ENCODE peak calls at places on chromosomes 2 and 18, in nine cellular contexts. One of them, this sample, is unnamed.

GRCh38 chr2:19801367-19802087 is 100.3 kb downstream of the TTC32 start:
- DNase-seq in NCI-H1092: no peak
- DNase-seq in heart left ventricle: peak; percentile 90
- DNase-seq in EH: peak; percentile 98
- DNase-seq in amniotic epithelial cell: peak; percentile 96
- DNase-seq in neuronal stem cell: no peak
- DNase-seq in germinal center: no peak
- DNase-seq in HCT116: peak; percentile 81
- DNase-seq in C1 segment of cervical spinal cord: no peak
- DNase-seq in this sample: no peak

GRCh38 chr2:225173909-225174308 is 131.6 kb upstream of the DOCK10 start:
- DNase-seq in NCI-H1092: peak; percentile 55
- DNase-seq in heart left ventricle: no peak
- DNase-seq in EH: no peak
- DNase-seq in amniotic epithelial cell: no peak
- DNase-seq in neuronal stem cell: peak; percentile 23
- DNase-seq in germinal center: no peak
- DNase-seq in HCT116: no peak
- DNase-seq in C1 segment of cervical spinal cord: no peak
- DNase-seq in this sample: no peak

GRCh38 chr2:157158111-157158510 is 99.4 kb upstream of the GALNT5 start:
- DNase-seq in NCI-H1092: no peak
- DNase-seq in heart left ventricle: no peak
- DNase-seq in EH: peak; percentile 51
- DNase-seq in amniotic epithelial cell: peak; percentile 75
- DNase-seq in neuronal stem cell: no peak
- DNase-seq in germinal center: no peak
- DNase-seq in HCT116: no peak
- DNase-seq in C1 segment of cervical spinal cord: no peak
- DNase-seq in this sample: no peak

GRCh38 chr2:62304429-62305417 is 108.8 kb downstream of the B3GNT2 start:
- DNase-seq in NCI-H1092: no peak
- DNase-seq in heart left ventricle: peak; percentile 74
- DNase-seq in EH: peak; percentile 71
- DNase-seq in amniotic epithelial cell: peak; percentile 99
- DNase-seq in neuronal stem cell: no peak
- DNase-seq in germinal center: no peak
- DNase-seq in HCT116: peak; percentile 94
- DNase-seq in C1 segment of cervical spinal cord: no peak
- DNase-seq in this sample: peak; percentile 78

GRCh38 chr2:166148811-166149400 is 21.1 kb upstream of the SCN1A start:
- DNase-seq in NCI-H1092: no peak
- DNase-seq in heart left ventricle: no peak
- DNase-seq in EH: no peak
- DNase-seq in amniotic epithelial cell: no peak
- DNase-seq in neuronal stem cell: no peak
- DNase-seq in germinal center: no peak
- DNase-seq in HCT116: no peak
- DNase-seq in C1 segment of cervical spinal cord: no peak
- DNase-seq in this sample: no peak

GRCh38 chr18:51614033-51614432 is 416.6 kb upstream of the MEX3C start:
- DNase-seq in NCI-H1092: no peak
- DNase-seq in heart left ventricle: no peak
- DNase-seq in EH: no peak
- DNase-seq in amniotic epithelial cell: peak; percentile 90
- DNase-seq in neuronal stem cell: no peak
- DNase-seq in germinal center: no peak
- DNase-seq in HCT116: no peak
- DNase-seq in C1 segment of cervical spinal cord: no peak
- DNase-seq in this sample: no peak

GRCh38 chr2:61640406-61640805 is 102.2 kb upstream of the XPO1 start:
- DNase-seq in NCI-H1092: no peak
- DNase-seq in heart left ventricle: no peak
- DNase-seq in EH: peak; percentile 61
- DNase-seq in amniotic epithelial cell: no peak
- DNase-seq in neuronal stem cell: no peak
- DNase-seq in germinal center: no peak
- DNase-seq in HCT116: no peak
- DNase-seq in C1 segment of cervical spinal cord: no peak
- DNase-seq in this sample: no peak

GRCh38 chr2:434625-435024 is 146.7 kb upstream of the ALKAL2 start:
- DNase-seq in NCI-H1092: no peak
- DNase-seq in heart left ventricle: no peak
- DNase-seq in EH: no peak
- DNase-seq in amniotic epithelial cell: no peak
- DNase-seq in neuronal stem cell: no peak
- DNase-seq in germinal center: no peak
- DNase-seq in HCT116: no peak
- DNase-seq in C1 segment of cervical spinal cord: no peak
- DNase-seq in this sample: no peak

GRCh38 chr18:55355220-55355619 is 232.8 kb downstream of the TCF4 start:
- DNase-seq in NCI-H1092: no peak
- DNase-seq in heart left ventricle: no peak
- DNase-seq in EH: no peak
- DNase-seq in amniotic epithelial cell: no peak
- DNase-seq in neuronal stem cell: no peak
- DNase-seq in germinal center: no peak
- DNase-seq in HCT116: no peak
- DNase-seq in C1 segment of cervical spinal cord: no peak
- DNase-seq in this sample: no peak

GRCh38 chr18:12296087-12296403 is 12.0 kb upstream of the TUBB6 start:
- DNase-seq in NCI-H1092: no peak
- DNase-seq in heart left ventricle: no peak
- DNase-seq in EH: no peak
- DNase-seq in amniotic epithelial cell: peak; percentile 19
- DNase-seq in neuronal stem cell: no peak
- DNase-seq in germinal center: no peak
- DNase-seq in HCT116: no peak
- DNase-seq in C1 segment of cervical spinal cord: no peak
- DNase-seq in this sample: no peak

GRCh38 chr2:84830095-84830494 is 50.8 kb downstream of the TRABD2A start:
- DNase-seq in NCI-H1092: no peak
- DNase-seq in heart left ventricle: peak; percentile 73
- DNase-seq in EH: peak; percentile 50
- DNase-seq in amniotic epithelial cell: peak; percentile 71
- DNase-seq in neuronal stem cell: no peak
- DNase-seq in germinal center: no peak
- DNase-seq in HCT116: no peak
- DNase-seq in C1 segment of cervical spinal cord: no peak
- DNase-seq in this sample: no peak

GRCh38 chr2:94870392-94871225 is 621 bp upstream of the TEKT4 start:
- DNase-seq in NCI-H1092: no peak
- DNase-seq in heart left ventricle: no peak
- DNase-seq in EH: no peak
- DNase-seq in amniotic epithelial cell: no peak
- DNase-seq in neuronal stem cell: no peak
- DNase-seq in germinal center: no peak
- DNase-seq in HCT116: no peak
- DNase-seq in C1 segment of cervical spinal cord: no peak
- DNase-seq in this sample: peak; percentile 55

GRCh38 chr2:131155208-131155855 is 50.2 kb downstream of the PLEKHB2 start:
- DNase-seq in NCI-H1092: no peak
- DNase-seq in heart left ventricle: no peak
- DNase-seq in EH: no peak
- DNase-seq in amniotic epithelial cell: no peak
- DNase-seq in neuronal stem cell: no peak
- DNase-seq in germinal center: no peak
- DNase-seq in HCT116: no peak
- DNase-seq in C1 segment of cervical spinal cord: no peak
- DNase-seq in this sample: no peak

GRCh38 chr2:21043744-21044532 is at the start of gene APOB:
- DNase-seq in NCI-H1092: no peak
- DNase-seq in heart left ventricle: peak; percentile 61
- DNase-seq in EH: no peak
- DNase-seq in amniotic epithelial cell: no peak
- DNase-seq in neuronal stem cell: peak; percentile 33
- DNase-seq in germinal center: no peak
- DNase-seq in HCT116: no peak
- DNase-seq in C1 segment of cervical spinal cord: no peak
- DNase-seq in this sample: peak; percentile 0

GRCh38 chr2:202717598-202718310 is 83.0 kb downstream of the FAM117B start:
- DNase-seq in NCI-H1092: no peak
- DNase-seq in heart left ventricle: no peak
- DNase-seq in EH: no peak
- DNase-seq in amniotic epithelial cell: no peak
- DNase-seq in neuronal stem cell: no peak
- DNase-seq in germinal center: no peak
- DNase-seq in HCT116: no peak
- DNase-seq in C1 segment of cervical spinal cord: no peak
- DNase-seq in this sample: no peak

GRCh38 chr2:144715992-144716391 is 196.1 kb upstream of the ZEB2 start:
- DNase-seq in NCI-H1092: no peak
- DNase-seq in heart left ventricle: no peak
- DNase-seq in EH: no peak
- DNase-seq in amniotic epithelial cell: no peak
- DNase-seq in neuronal stem cell: no peak
- DNase-seq in germinal center: no peak
- DNase-seq in HCT116: no peak
- DNase-seq in C1 segment of cervical spinal cord: no peak
- DNase-seq in this sample: no peak

GRCh38 chr2:22406625-22407024 is 978.4 kb upstream of the KLHL29 start:
- DNase-seq in NCI-H1092: no peak
- DNase-seq in heart left ventricle: no peak
- DNase-seq in EH: no peak
- DNase-seq in amniotic epithelial cell: no peak
- DNase-seq in neuronal stem cell: no peak
- DNase-seq in germinal center: no peak
- DNase-seq in HCT116: no peak
- DNase-seq in C1 segment of cervical spinal cord: no peak
- DNase-seq in this sample: no peak

GRCh38 chr2:215885621-215886020 is 127.7 kb downstream of the MREG start:
- DNase-seq in NCI-H1092: no peak
- DNase-seq in heart left ventricle: no peak
- DNase-seq in EH: no peak
- DNase-seq in amniotic epithelial cell: peak; percentile 36
- DNase-seq in neuronal stem cell: no peak
- DNase-seq in germinal center: no peak
- DNase-seq in HCT116: no peak
- DNase-seq in C1 segment of cervical spinal cord: no peak
- DNase-seq in this sample: no peak

GRCh38 chr2:172995323-172996244 is 80.1 kb upstream of the MAP3K20 start:
- DNase-seq in NCI-H1092: no peak
- DNase-seq in heart left ventricle: no peak
- DNase-seq in EH: peak; percentile 98
- DNase-seq in amniotic epithelial cell: peak; percentile 98
- DNase-seq in neuronal stem cell: no peak
- DNase-seq in germinal center: no peak
- DNase-seq in HCT116: no peak
- DNase-seq in C1 segment of cervical spinal cord: no peak
- DNase-seq in this sample: no peak

GRCh38 chr2:148362144-148362796 is 282.3 kb upstream of the EPC2 start:
- DNase-seq in NCI-H1092: no peak
- DNase-seq in heart left ventricle: no peak
- DNase-seq in EH: no peak
- DNase-seq in amniotic epithelial cell: no peak
- DNase-seq in neuronal stem cell: no peak
- DNase-seq in germinal center: no peak
- DNase-seq in HCT116: no peak
- DNase-seq in C1 segment of cervical spinal cord: no peak
- DNase-seq in this sample: no peak

GRCh38 chr2:46334389-46335345 is 37.5 kb downstream of the EPAS1 start:
- DNase-seq in NCI-H1092: no peak
- DNase-seq in heart left ventricle: no peak
- DNase-seq in EH: peak; percentile 99
- DNase-seq in amniotic epithelial cell: peak; percentile 97
- DNase-seq in neuronal stem cell: no peak
- DNase-seq in germinal center: no peak
- DNase-seq in HCT116: no peak
- DNase-seq in C1 segment of cervical spinal cord: no peak
- DNase-seq in this sample: no peak

GRCh38 chr2:120934891-120935338 is 199.2 kb downstream of the GLI2 start:
- DNase-seq in NCI-H1092: no peak
- DNase-seq in heart left ventricle: no peak
- DNase-seq in EH: peak; percentile 99
- DNase-seq in amniotic epithelial cell: peak; percentile 79
- DNase-seq in neuronal stem cell: no peak
- DNase-seq in germinal center: no peak
- DNase-seq in HCT116: peak; percentile 69
- DNase-seq in C1 segment of cervical spinal cord: no peak
- DNase-seq in this sample: no peak

GRCh38 chr18:43847164-43848091 is 570.1 kb upstream of the SYT4 start:
- DNase-seq in NCI-H1092: no peak
- DNase-seq in heart left ventricle: no peak
- DNase-seq in EH: peak; percentile 66
- DNase-seq in amniotic epithelial cell: peak; percentile 59
- DNase-seq in neuronal stem cell: no peak
- DNase-seq in germinal center: no peak
- DNase-seq in HCT116: no peak
- DNase-seq in C1 segment of cervical spinal cord: no peak
- DNase-seq in this sample: no peak

GRCh38 chr2:190582761-190583506 is 48.4 kb upstream of the NEMP2 start:
- DNase-seq in NCI-H1092: no peak
- DNase-seq in heart left ventricle: no peak
- DNase-seq in EH: no peak
- DNase-seq in amniotic epithelial cell: no peak
- DNase-seq in neuronal stem cell: no peak
- DNase-seq in germinal center: peak; percentile 23
- DNase-seq in HCT116: no peak
- DNase-seq in C1 segment of cervical spinal cord: no peak
- DNase-seq in this sample: no peak

GRCh38 chr2:191350826-191351225 is 105.6 kb downstream of the MYO1B start:
- DNase-seq in NCI-H1092: no peak
- DNase-seq in heart left ventricle: no peak
- DNase-seq in EH: peak; percentile 64
- DNase-seq in amniotic epithelial cell: no peak
- DNase-seq in neuronal stem cell: no peak
- DNase-seq in germinal center: no peak
- DNase-seq in HCT116: no peak
- DNase-seq in C1 segment of cervical spinal cord: no peak
- DNase-seq in this sample: no peak

GRCh38 chr2:160303527-160303926 is 103.5 kb upstream of the ITGB6 start:
- DNase-seq in NCI-H1092: no peak
- DNase-seq in heart left ventricle: no peak
- DNase-seq in EH: no peak
- DNase-seq in amniotic epithelial cell: no peak
- DNase-seq in neuronal stem cell: no peak
- DNase-seq in germinal center: no peak
- DNase-seq in HCT116: no peak
- DNase-seq in C1 segment of cervical spinal cord: no peak
- DNase-seq in this sample: no peak

GRCh38 chr2:120513776-120514357 is 167.9 kb downstream of the INHBB start:
- DNase-seq in NCI-H1092: no peak
- DNase-seq in heart left ventricle: no peak
- DNase-seq in EH: no peak
- DNase-seq in amniotic epithelial cell: no peak
- DNase-seq in neuronal stem cell: no peak
- DNase-seq in germinal center: no peak
- DNase-seq in HCT116: no peak
- DNase-seq in C1 segment of cervical spinal cord: no peak
- DNase-seq in this sample: no peak

GRCh38 chr18:51540562-51540961 is 343.1 kb upstream of the MEX3C start:
- DNase-seq in NCI-H1092: no peak
- DNase-seq in heart left ventricle: no peak
- DNase-seq in EH: no peak
- DNase-seq in amniotic epithelial cell: no peak
- DNase-seq in neuronal stem cell: no peak
- DNase-seq in germinal center: no peak
- DNase-seq in HCT116: no peak
- DNase-seq in C1 segment of cervical spinal cord: no peak
- DNase-seq in this sample: no peak